ENCODE peak calls at places on chromosome 22, in four cellular contexts. T is skeletal muscle cell, A is fibroblast of pulmonary artery, C is kidney. Z is an unnamed sample.

GRCh38 chr22:37176464-37177061 is 11.5 kb downstream of the C1QTNF6 start:
- DNase-seq in T (peak), A (peak), C (peak), Z (no peak)

GRCh38 chr22:20867179-20868099 is 8.6 kb downstream of the SNAP29 start:
- DNase-seq in T (no peak), A (peak), C (peak), Z (no peak)

GRCh38 chr22:30423296-30423958 is 2.1 kb upstream of the MTFP1 start:
- DNase-seq in T (no peak), A (no peak), C (peak), Z (no peak)

GRCh38 chr22:40009953-40010751 is 15.4 kb downstream of the FAM83F start:
- DNase-seq in T (no peak), A (no peak), C (peak), Z (no peak)

GRCh38 chr22:26508148-26508547 is 4.1 kb downstream of the TFIP11 start:
- DNase-seq in T (no peak), A (no peak), C (no peak), Z (no peak)

GRCh38 chr22:18154821-18155390 is 4.9 kb downstream of the USP18 start:
- DNase-seq in T (peak), A (no peak), C (no peak), Z (no peak)

GRCh38 chr22:24592846-24593809 is at the start of gene LRRC75B:
- DNase-seq in T (peak), A (peak), C (peak), Z (peak)

GRCh38 chr22:29331213-29331612 is 15.7 kb upstream of the RASL10A start:
- DNase-seq in T (no peak), A (no peak), C (no peak), Z (no peak)

GRCh38 chr22:29629382-29630179 is 26.1 kb downstream of the NF2 start:
- DNase-seq in T (no peak), A (no peak), C (no peak), Z (no peak)

GRCh38 chr22:35977136-35977535 is 51.5 kb downstream of the RBFOX2 start:
- DNase-seq in T (peak), A (no peak), C (no peak), Z (peak)

GRCh38 chr22:37244114-37244921 is at the start of gene RAC2:
- DNase-seq in T (no peak), A (peak), C (peak), Z (no peak)

GRCh38 chr22:30325724-30326703 is 727 bp downstream of the TBC1D10A start:
- DNase-seq in T (no peak), A (no peak), C (peak), Z (no peak)

GRCh38 chr22:45552580-45553332 is 50.1 kb downstream of the FBLN1 start:
- DNase-seq in T (peak), A (peak), C (peak), Z (peak)

GRCh38 chr22:21873619-21874018 is 6.2 kb upstream of the MAPK1 start:
- DNase-seq in T (no peak), A (no peak), C (no peak), Z (no peak)

GRCh38 chr22:49877642-49878041 is 24.0 kb downstream of the ZBED4 start:
- DNase-seq in T (no peak), A (no peak), C (no peak), Z (no peak)

GRCh38 chr22:24379536-24379935 is 47.9 kb upstream of the ADORA2A start:
- DNase-seq in T (no peak), A (no peak), C (no peak), Z (no peak)

GRCh38 chr22:18085188-18085587 is 7.4 kb downstream of the PEX26 start:
- DNase-seq in T (no peak), A (no peak), C (no peak), Z (no peak)

GRCh38 chr22:28021116-28021997 is 102.3 kb upstream of the PITPNB start:
- DNase-seq in T (no peak), A (no peak), C (peak), Z (no peak)

GRCh38 chr22:46150615-46151423 is 493 bp downstream of the PPARA start:
- DNase-seq in T (no peak), A (no peak), C (peak), Z (no peak)

GRCh38 chr22:38657248-38657909 is 941 bp downstream of the CBY1 start:
- DNase-seq in T (no peak), A (peak), C (no peak), Z (no peak)

GRCh38 chr22:21972293-21972779 is 10.3 kb downstream of the TOP3B start:
- DNase-seq in T (no peak), A (peak), C (no peak), Z (no peak)

GRCh38 chr22:28915969-28916368 is 32.6 kb downstream of the ZNRF3 start:
- DNase-seq in T (no peak), A (no peak), C (no peak), Z (no peak)

GRCh38 chr22:24140357-24140756 is 40.9 kb upstream of the SUSD2 start:
- DNase-seq in T (no peak), A (no peak), C (no peak), Z (no peak)

GRCh38 chr22:38070250-38070921 is 13.2 kb downstream of the PICK1 start:
- DNase-seq in T (no peak), A (no peak), C (peak), Z (no peak)

GRCh38 chr22:27993774-27994350 is 74.8 kb upstream of the PITPNB start:
- DNase-seq in T (no peak), A (no peak), C (no peak), Z (no peak)

GRCh38 chr22:35314161-35314942 is 14.7 kb downstream of the TOM1 start:
- DNase-seq in T (no peak), A (no peak), C (no peak), Z (no peak)

GRCh38 chr22:36925388-36926290 is 12.2 kb downstream of the CSF2RB start:
- DNase-seq in T (no peak), A (peak), C (peak), Z (no peak)

GRCh38 chr22:47276219-47276843 is 513.9 kb downstream of the TBC1D22A start:
- DNase-seq in T (no peak), A (peak), C (no peak), Z (no peak)

GRCh38 chr22:26489447-26490036 is 5.9 kb downstream of the SRRD start:
- DNase-seq in T (no peak), A (no peak), C (no peak), Z (no peak)

GRCh38 chr22:50250555-50251471 is at the start of gene HDAC10:
- DNase-seq in T (no peak), A (peak), C (peak), Z (no peak)

GRCh38 chr22:44996648-44997047 is 13.2 kb downstream of the PHF21B start:
- DNase-seq in T (no peak), A (no peak), C (no peak), Z (no peak)

GRCh38 chr22:47591016-47591415 is 828.6 kb downstream of the TBC1D22A start:
- DNase-seq in T (no peak), A (no peak), C (no peak), Z (no peak)

DNA sequence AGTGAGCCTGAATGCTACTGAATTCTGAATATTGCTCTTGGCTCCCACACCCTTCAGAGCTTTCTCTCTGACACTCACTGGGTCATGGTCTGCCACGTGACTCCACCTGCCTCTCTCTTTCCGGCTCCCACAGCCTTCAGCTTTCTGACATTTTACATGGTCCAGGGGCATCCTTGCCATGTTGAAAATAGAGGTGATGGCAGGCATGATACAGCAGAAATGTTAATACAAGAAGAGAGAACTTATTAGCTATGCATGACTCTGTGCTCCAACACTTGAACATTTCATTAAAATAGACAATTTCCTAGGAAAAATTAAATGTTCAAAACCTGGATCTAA is 90.3 kb upstream of the CLDN5 start:
- DNase-seq in T (no peak), A (no peak), C (no peak), Z (no peak)
- H3K4me3 ChIP-seq in T (no peak), A (no peak), C (no peak), Z (no peak)

GRCh38 chr22:41222846-41223507 is 17.8 kb downstream of the CHADL start:
- DNase-seq in T (no peak), A (no peak), C (no peak), Z (no peak)

GRCh38 chr22:41215926-41216325 is 10.8 kb downstream of the L3MBTL2 start:
- DNase-seq in T (no peak), A (no peak), C (no peak), Z (no peak)

GRCh38 chr22:41217553-41218157 is 12.5 kb downstream of the L3MBTL2 start:
- DNase-seq in T (peak), A (peak), C (peak), Z (peak)

GRCh38 chr22:41215409-41215808 is 10.3 kb downstream of the L3MBTL2 start:
- DNase-seq in T (no peak), A (no peak), C (no peak), Z (no peak)

DNA sequence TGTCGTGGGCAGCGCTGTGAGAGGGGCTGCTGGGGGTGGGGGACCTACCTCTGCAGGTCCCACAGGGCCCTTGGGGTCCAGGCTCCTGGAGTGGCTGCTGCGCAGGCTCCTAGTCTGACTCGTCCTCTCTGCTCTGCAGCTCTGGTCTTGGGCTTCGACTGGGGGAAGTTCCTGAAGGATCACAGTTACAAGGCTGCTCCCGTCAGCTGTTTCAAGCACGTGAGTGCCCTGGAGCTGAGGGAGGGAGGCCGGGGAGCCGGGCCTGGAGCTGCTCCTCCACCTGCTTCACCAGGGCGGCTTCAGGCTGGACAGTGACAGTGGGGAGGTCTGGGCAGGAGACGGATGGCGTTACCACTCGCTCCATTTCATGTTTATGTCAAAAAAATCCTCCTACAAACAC is 11.9 kb downstream of the L3MBTL2 start:
- DNase-seq in T (no peak), A (peak), C (no peak), Z (peak)
- H3K4me3 ChIP-seq in T (peak), A (peak), C (no peak), Z (peak)

DNA sequence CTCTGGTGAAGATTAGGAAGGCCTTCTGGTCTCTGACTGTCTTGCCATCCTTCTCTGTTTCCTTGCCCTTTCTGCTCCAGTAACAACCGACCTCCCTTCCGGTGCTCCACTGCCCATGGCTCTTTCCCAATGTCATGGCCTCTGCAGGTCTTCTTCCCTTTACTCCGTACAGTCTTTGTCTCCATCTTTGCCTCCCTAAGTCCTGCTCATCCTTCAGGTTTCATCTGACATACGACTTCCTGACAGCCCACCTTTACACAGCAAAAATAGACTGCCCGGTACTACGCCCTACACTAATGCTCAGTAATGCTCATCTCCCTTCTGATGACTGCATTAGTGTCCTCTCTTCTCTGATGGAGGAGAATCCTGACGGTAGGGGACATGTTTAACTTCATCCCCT is 63.9 kb downstream of the FBXO7 start:
- DNase-seq in T (no peak), A (no peak), C (no peak), Z (no peak)
- H3K4me3 ChIP-seq in T (no peak), A (no peak), C (no peak), Z (no peak)

GRCh38 chr22:43001271-43002197 is 13.4 kb downstream of the PACSIN2 start:
- DNase-seq in T (no peak), A (peak), C (no peak), Z (no peak)

GRCh38 chr22:43004362-43005035 is 10.4 kb downstream of the PACSIN2 start:
- DNase-seq in T (no peak), A (no peak), C (no peak), Z (no peak)

GRCh38 chr22:43000441-43001175 is 14.3 kb downstream of the PACSIN2 start:
- DNase-seq in T (no peak), A (peak), C (no peak), Z (no peak)

GRCh38 chr22:43005106-43005505 is 9.8 kb downstream of the PACSIN2 start:
- DNase-seq in T (no peak), A (no peak), C (peak), Z (no peak)

DNA sequence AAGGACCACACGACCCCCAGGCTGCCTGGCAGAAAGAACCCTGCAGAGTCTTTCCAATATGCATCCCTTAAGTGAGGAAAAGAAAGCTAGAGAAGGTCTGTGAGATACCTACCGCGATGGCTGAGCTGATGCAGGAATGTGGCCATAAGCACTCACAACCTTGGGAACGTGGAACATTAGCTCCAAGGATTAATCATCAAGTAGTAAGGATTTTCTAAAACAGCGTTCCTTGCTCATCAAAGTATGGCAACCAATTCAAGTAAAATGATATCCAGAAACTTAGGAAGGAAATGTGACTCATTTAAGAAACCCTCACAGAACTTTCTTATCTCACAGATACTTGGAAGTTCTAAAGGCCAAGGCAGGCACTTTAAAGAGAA is 12.8 kb downstream of the PACSIN2 start:
- DNase-seq in T (no peak), A (peak), C (no peak), Z (peak)
- H3K4me3 ChIP-seq in T (peak), A (peak), C (no peak), Z (peak)

DNA sequence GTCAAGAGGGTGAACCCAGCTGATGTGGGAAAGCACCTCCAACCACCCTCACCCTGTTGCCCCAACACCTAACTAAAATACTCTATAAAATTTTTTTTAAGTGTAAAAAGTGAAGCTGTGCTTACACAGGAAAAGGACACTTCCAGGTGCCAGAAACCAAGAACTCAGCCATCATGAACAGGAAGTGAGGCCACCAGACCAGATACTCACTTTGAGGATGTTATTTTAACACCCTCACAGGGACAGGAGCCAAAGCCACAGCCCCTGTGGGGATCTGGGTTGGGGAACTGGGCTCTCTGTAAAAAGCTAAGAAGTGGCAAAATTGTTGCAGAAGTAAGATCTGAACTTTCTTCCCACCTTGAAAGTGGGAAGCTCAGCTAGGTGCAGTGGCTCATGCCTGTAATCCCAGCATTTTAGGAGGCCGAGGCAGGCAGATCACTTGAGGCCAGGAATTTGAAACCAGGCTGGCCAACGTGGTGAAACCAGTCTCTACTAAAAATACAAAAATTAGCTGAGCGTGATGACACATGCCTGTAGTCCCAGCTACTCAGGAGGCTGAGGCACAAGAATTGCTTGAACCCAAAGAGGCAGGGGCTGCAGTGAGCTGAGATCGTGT is 3.8 kb downstream of the RSPH14 start:
- DNase-seq in T (no peak), A (no peak), C (no peak), Z (no peak)
- H3K4me3 ChIP-seq in T (no peak), A (no peak), C (no peak), Z (no peak)